ENCODE peak calls at places on chromosome 3, in nine cellular contexts. M is right lobe of liver, X is KG1, T is HepG2, D is WERI-Rb-1, F is SHP77 treated with DMSO at 0.1 percent for 48 hours, I is posterior vena cava, C is brain microvascular endothelial cell, S is HEK293T. O is an unnamed sample.

GRCh38 chr3:123369085-123369484 is 79.8 kb downstream of the ADCY5 start:
- DNase-seq in D (no peak), F (no peak), I (no peak), T (no peak), S (no peak), C (no peak), M (no peak), X (no peak), O (no peak)

GRCh38 chr3:32238027-32238815 is at the start of gene CMTM8:
- DNase-seq in F (peak), D (peak), X (no peak), M (peak), T (peak), I (peak), S (peak), C (no peak), O (peak)

GRCh38 chr3:14680115-14680514 is 5.2 kb downstream of the C3orf20 start:
- DNase-seq in M (no peak), F (no peak), I (no peak), X (no peak), D (no peak), C (no peak), S (no peak), T (no peak), O (no peak)

GRCh38 chr3:37588761-37589160 is 272.9 kb upstream of the CTDSPL start:
- DNase-seq in T (no peak), D (no peak), M (no peak), S (no peak), I (no peak), F (no peak), C (no peak), X (no peak), O (no peak)

GRCh38 chr3:100400424-100400781 is 486 bp downstream of the TOMM70 start:
- DNase-seq in S (peak), X (no peak), C (no peak), T (peak), M (no peak), D (peak), F (no peak), I (peak), O (peak)

GRCh38 chr3:12990781-12991480 is 82.3 kb downstream of the IQSEC1 start:
- DNase-seq in S (no peak), M (no peak), F (no peak), C (peak), T (no peak), I (peak), X (no peak), D (peak), O (no peak)

GRCh38 chr3:115245437-115245836 is 98.3 kb upstream of the ZBTB20 start:
- DNase-seq in S (no peak), C (peak), I (peak), M (no peak), F (no peak), D (no peak), T (no peak), X (no peak), O (no peak)

GRCh38 chr3:23740517-23741402 is 65.0 kb upstream of the UBE2E1 start:
- DNase-seq in S (no peak), D (no peak), M (no peak), T (no peak), I (no peak), F (peak), X (no peak), C (no peak), O (peak)

GRCh38 chr3:50519471-50520089 is 16.1 kb upstream of the CACNA2D2 start:
- DNase-seq in X (peak), S (peak), M (peak), I (no peak), D (peak), T (peak), C (peak), F (no peak), O (peak)

GRCh38 chr3:8458235-8458634 is 43.4 kb upstream of the LMCD1 start:
- DNase-seq in I (no peak), D (no peak), M (no peak), T (no peak), S (no peak), C (no peak), F (peak), X (no peak), O (no peak)

GRCh38 chr3:12870942-12871341 is 29.6 kb upstream of the RPL32 start:
- DNase-seq in D (no peak), T (no peak), F (no peak), S (no peak), M (no peak), X (no peak), C (no peak), I (peak), O (no peak)

GRCh38 chr3:195540526-195540925 is 2.6 kb downstream of the PPP1R2 start:
- DNase-seq in I (no peak), M (no peak), C (no peak), F (no peak), X (no peak), T (no peak), D (no peak), S (no peak), O (no peak)

GRCh38 chr3:148309390-148310035 is 388.2 kb upstream of the AGTR1 start:
- DNase-seq in S (peak), I (no peak), X (peak), F (peak), D (peak), C (peak), M (no peak), T (peak), O (peak)

GRCh38 chr3:180073561-180073960 is 36.8 kb upstream of the PEX5L start:
- DNase-seq in D (no peak), T (no peak), F (no peak), M (no peak), X (no peak), C (no peak), S (no peak), I (no peak), O (no peak)

GRCh38 chr3:56124546-56124945 is 343.7 kb downstream of the ERC2 start:
- DNase-seq in S (no peak), F (no peak), D (no peak), T (no peak), C (no peak), X (no peak), I (no peak), M (no peak), O (no peak)

GRCh38 chr3:112519424-112520001 is 20.2 kb upstream of the BTLA start:
- DNase-seq in X (peak), C (peak), T (peak), D (peak), I (no peak), S (peak), M (no peak), F (peak), O (peak)

GRCh38 chr3:37871858-37872257 is 10.2 kb downstream of the CTDSPL start:
- DNase-seq in F (no peak), I (no peak), S (no peak), D (no peak), T (no peak), X (no peak), M (no peak), C (no peak), O (no peak)

GRCh38 chr3:107643038-107643883 is 120.5 kb downstream of the BBX start:
- DNase-seq in I (no peak), C (no peak), T (no peak), M (no peak), D (no peak), S (no peak), X (no peak), F (no peak), O (peak)

GRCh38 chr3:29642393-29643033 is 361.6 kb downstream of the RBMS3 start:
- DNase-seq in F (no peak), M (no peak), S (peak), I (no peak), D (peak), T (no peak), C (peak), X (no peak), O (no peak)

GRCh38 chr3:10962481-10963036 is 30.0 kb upstream of the SLC6A1 start:
- DNase-seq in F (peak), C (no peak), X (no peak), M (no peak), T (no peak), S (no peak), I (no peak), D (no peak), O (no peak)

GRCh38 chr3:55723653-55724406 is 236.7 kb upstream of the WNT5A start:
- DNase-seq in X (no peak), C (no peak), S (no peak), D (no peak), T (no peak), M (no peak), F (no peak), I (no peak), O (no peak)

GRCh38 chr3:141526709-141527108 is 39.9 kb downstream of the RASA2 start:
- DNase-seq in F (no peak), M (no peak), I (no peak), D (no peak), S (no peak), X (no peak), T (no peak), C (no peak), O (no peak)

GRCh38 chr3:171283248-171284222 is 176.7 kb downstream of the TNIK start:
- DNase-seq in C (no peak), X (no peak), S (no peak), T (no peak), I (peak), D (no peak), F (no peak), M (no peak), O (no peak)

GRCh38 chr3:42498791-42499477 is 3.5 kb upstream of the VIPR1 start:
- DNase-seq in M (peak), D (peak), X (no peak), F (no peak), C (no peak), T (no peak), I (peak), S (no peak), O (no peak)

GRCh38 chr3:128971421-128971820 is 22.5 kb downstream of the CFAP92 start:
- DNase-seq in S (no peak), I (no peak), T (no peak), C (peak), F (peak), D (no peak), X (no peak), M (no peak), O (no peak)

GRCh38 chr3:112167758-112168157 is 34.7 kb upstream of the GCSAM start:
- DNase-seq in F (no peak), D (no peak), X (no peak), I (no peak), M (no peak), C (no peak), S (no peak), T (no peak), O (no peak)

GRCh38 chr3:187958432-187959003 is 195.4 kb upstream of the LPP start:
- DNase-seq in M (no peak), F (no peak), T (no peak), C (no peak), I (no peak), S (no peak), X (peak), D (no peak), O (no peak)